ENCODE peak calls at places on chromosomes 6 and 20, in ten cellular contexts. W, L, K, M, R, I, B, Q, E and U are unnamed samples.

GRCh38 chr20:59147197-59147596 is 16.4 kb upstream of the ZNF831 start:
- DNase-seq in E (no peak), W (no peak), I (no peak), K (no peak), L (no peak), B (no peak), M (no peak), R (no peak), Q (no peak), U (no peak)

GRCh38 chr6:119110601-119111548 is 32.4 kb upstream of the FAM184A start:
- DNase-seq in L (no peak), W (peak), M (no peak), I (peak), K (peak), B (peak), R (no peak), E (no peak), Q (peak), U (peak)

GRCh38 chr20:52801628-52802006 is 170.5 kb upstream of the TSHZ2 start:
- DNase-seq in I (no peak), L (no peak), K (no peak), Q (peak), M (no peak), E (no peak), B (no peak), W (peak), R (no peak), U (no peak)

GRCh38 chr20:6489361-6490154 is 277.9 kb upstream of the BMP2 start:
- DNase-seq in E (no peak), M (no peak), K (no peak), I (no peak), W (no peak), Q (no peak), R (no peak), B (no peak), L (no peak), U (no peak)

GRCh38 chr20:57387463-57387862 is 3.7 kb upstream of the RBM38 start:
- DNase-seq in M (no peak), K (no peak), W (no peak), Q (no peak), R (no peak), E (no peak), I (no peak), B (no peak), L (peak), U (no peak)

GRCh38 chr6:90284236-90284744 is 12.4 kb downstream of the BACH2 start:
- DNase-seq in R (peak), E (no peak), M (peak), I (no peak), W (no peak), B (peak), Q (no peak), K (peak), L (peak), U (no peak)

GRCh38 chr6:13874191-13874549 is 50.6 kb upstream of the RNF182 start:
- DNase-seq in W (no peak), B (no peak), R (no peak), M (no peak), I (no peak), E (no peak), Q (no peak), L (no peak), K (no peak), U (peak)

GRCh38 chr6:1597924-1598323 is 11.8 kb upstream of the FOXC1 start:
- DNase-seq in Q (no peak), R (no peak), B (no peak), E (no peak), K (no peak), M (no peak), I (no peak), W (no peak), L (no peak), U (no peak)

GRCh38 chr20:31632503-31633338 is 5.0 kb upstream of the COX4I2 start:
- DNase-seq in B (no peak), M (no peak), Q (no peak), K (no peak), E (no peak), L (no peak), R (no peak), W (no peak), I (no peak), U (no peak)

GRCh38 chr20:51958099-51958498 is 155.8 kb upstream of the SALL4 start:
- DNase-seq in B (no peak), L (no peak), I (no peak), W (no peak), Q (no peak), E (no peak), M (no peak), R (no peak), K (no peak), U (no peak)

GRCh38 chr20:6142348-6142993 is 19.6 kb upstream of the FERMT1 start:
- DNase-seq in W (peak), K (peak), L (no peak), B (peak), R (no peak), E (peak), I (peak), Q (peak), M (no peak), U (peak)

GRCh38 chr20:48329676-48330644 is 497.8 kb downstream of the PREX1 start:
- DNase-seq in Q (peak), K (peak), E (no peak), M (peak), I (no peak), R (no peak), B (peak), W (peak), L (peak), U (no peak)

GRCh38 chr20:57498425-57499400 is 26.2 kb downstream of the CTCFL start:
- DNase-seq in E (no peak), L (no peak), Q (no peak), B (peak), I (peak), R (no peak), M (no peak), W (no peak), K (peak), U (peak)

GRCh38 chr20:19786311-19786710 is 28.3 kb downstream of the RIN2 start:
- DNase-seq in E (no peak), Q (no peak), M (no peak), K (no peak), W (peak), I (no peak), R (no peak), B (no peak), L (no peak), U (peak)

GRCh38 chr6:27138837-27139752 is 108.4 kb upstream of the PRSS16 start:
- DNase-seq in M (peak), I (peak), K (peak), W (no peak), Q (peak), R (peak), E (no peak), L (peak), B (peak), U (no peak)

GRCh38 chr6:150666071-150666470 is 66.4 kb downstream of the PLEKHG1 start:
- DNase-seq in L (no peak), I (no peak), B (no peak), R (no peak), M (no peak), K (no peak), E (no peak), W (no peak), Q (no peak), U (peak)

GRCh38 chr6:76867182-76867581 is 596.1 kb downstream of the HTR1B start:
- DNase-seq in L (no peak), K (no peak), W (no peak), R (no peak), E (no peak), M (no peak), Q (no peak), I (no peak), B (no peak), U (no peak)

GRCh38 chr20:52230406-52230805 is 38.8 kb upstream of the ZFP64 start:
- DNase-seq in I (no peak), M (no peak), R (no peak), Q (no peak), E (no peak), B (no peak), W (no peak), L (no peak), K (no peak), U (peak)